ENCODE peak calls at places on chromosome 10, in five cellular contexts. J, M, T, C and H are unnamed samples.

GRCh38 chr10:45181483-45181882 is 133.9 kb downstream of the OR13A1 start:
- DNase-seq in J (no peak), M (peak; percentile 73), T (no peak), C (no peak), H (peak; percentile 13)

GRCh38 chr10:98488669-98489430 is 42.1 kb upstream of the HPS1 start:
- DNase-seq in J (no peak), M (no peak), T (peak; percentile 41), C (no peak), H (no peak)

GRCh38 chr10:71390921-71391690 is 5.6 kb upstream of the CDH23 start:
- DNase-seq in J (peak; percentile 12), M (no peak), T (no peak), C (peak; percentile 36), H (no peak)

GRCh38 chr10:132418520-132419416 is 21.8 kb downstream of the PWWP2B start:
- DNase-seq in J (peak; percentile 90), M (no peak), T (no peak), C (peak; percentile 96), H (no peak)

GRCh38 chr10:3119796-3120459 is 52.6 kb downstream of the PFKP start:
- DNase-seq in J (no peak), M (no peak), T (no peak), C (peak; percentile 70), H (no peak)

GRCh38 chr10:129766611-129767550 is 197.2 kb downstream of the EBF3 start:
- DNase-seq in J (peak; percentile 61), M (peak; percentile 53), T (no peak), C (peak; percentile 48), H (no peak)

GRCh38 chr10:51711519-51711891 is 12.1 kb upstream of the CSTF2T start:
- DNase-seq in J (no peak), M (no peak), T (no peak), C (no peak), H (no peak)

GRCh38 chr10:113386005-113386404 is 166.8 kb upstream of the HABP2 start:
- DNase-seq in J (no peak), M (no peak), T (peak; percentile 61), C (no peak), H (peak; percentile 42)

GRCh38 chr10:132408367-132408781 is 11.4 kb downstream of the PWWP2B start:
- DNase-seq in J (peak; percentile 85), M (no peak), T (peak; percentile 25), C (peak; percentile 78), H (no peak)

GRCh38 chr10:116743266-116744064 is 1.1 kb upstream of the HSPA12A start:
- DNase-seq in J (no peak), M (peak; percentile 43), T (no peak), C (no peak), H (no peak)
- H3K27ac ChIP-seq in J (peak overlapping the region; percentile 85), M (peak overlapping the region; percentile 97), T (no peak overlapping the region), C (no peak overlapping the region), H (no peak overlapping the region)

GRCh38 chr10:47361293-47361692 is 13.1 kb downstream of the RBP3 start:
- DNase-seq in J (no peak), M (no peak), T (no peak), C (peak; percentile 93), H (peak; percentile 20)
- TF ChIP-seq CTCF in J (peak; percentile 70), M (peak; percentile 43), T (peak; percentile 94), C (peak; percentile 99), H (peak; percentile 97)

GRCh38 chr10:123995082-123995460 is 98.3 kb downstream of the CHST15 start:
- DNase-seq in J (peak; percentile 59), M (no peak), T (no peak), C (no peak), H (peak; percentile 52)

GRCh38 chr10:123993534-123994416 is 99.6 kb downstream of the CHST15 start:
- DNase-seq in J (peak; percentile 51), M (no peak), T (no peak), C (no peak), H (no peak)

GRCh38 chr10:123996302-123996701 is 97.1 kb downstream of the CHST15 start:
- DNase-seq in J (peak; percentile 49), M (no peak), T (no peak), C (no peak), H (no peak)

GRCh38 chr10:123995461-123996131 is 97.8 kb downstream of the CHST15 start:
- DNase-seq in J (peak; percentile 75), M (peak; percentile 88), T (peak; percentile 91), C (peak; percentile 94), H (peak; percentile 88)

GRCh38 chr10:123994417-123995081 is 98.8 kb downstream of the CHST15 start:
- DNase-seq in J (peak; percentile 93), M (peak; percentile 93), T (peak; percentile 88), C (peak; percentile 98), H (peak; percentile 88)
- H3K27ac ChIP-seq in J (no peak overlapping the region), M (peak overlapping the region; percentile 71), T (peak overlapping the region; percentile 72), C (no peak overlapping the region), H (peak overlapping the region; percentile 68)

DNA sequence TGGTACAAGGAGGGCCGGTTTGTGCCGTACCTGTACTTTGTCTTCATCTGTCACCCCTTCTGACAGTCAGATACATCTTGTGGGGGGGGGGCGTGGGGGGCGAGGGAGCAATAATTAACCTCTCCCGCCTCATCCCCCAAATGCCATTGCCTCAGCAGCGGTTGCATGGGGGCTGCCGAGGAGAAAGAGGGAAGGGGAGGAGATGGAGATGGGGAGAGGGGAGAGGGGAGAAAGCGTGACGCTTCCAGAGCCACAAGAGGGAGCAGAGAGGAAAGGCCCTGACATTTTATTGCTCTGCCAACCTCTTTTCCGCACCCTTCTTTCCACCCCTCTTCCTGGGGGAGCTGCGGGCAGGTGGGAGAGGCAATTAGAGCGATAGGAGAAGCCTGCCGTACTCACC is 11.8 kb downstream of the KAZALD1 start:
- DNase-seq in J (no peak), M (no peak), T (no peak), C (peak; percentile 67), H (no peak)
- TF ChIP-seq CTCF in J (no peak), M (no peak), T (no peak), C (peak; percentile 39), H (peak; percentile 16)

DNA sequence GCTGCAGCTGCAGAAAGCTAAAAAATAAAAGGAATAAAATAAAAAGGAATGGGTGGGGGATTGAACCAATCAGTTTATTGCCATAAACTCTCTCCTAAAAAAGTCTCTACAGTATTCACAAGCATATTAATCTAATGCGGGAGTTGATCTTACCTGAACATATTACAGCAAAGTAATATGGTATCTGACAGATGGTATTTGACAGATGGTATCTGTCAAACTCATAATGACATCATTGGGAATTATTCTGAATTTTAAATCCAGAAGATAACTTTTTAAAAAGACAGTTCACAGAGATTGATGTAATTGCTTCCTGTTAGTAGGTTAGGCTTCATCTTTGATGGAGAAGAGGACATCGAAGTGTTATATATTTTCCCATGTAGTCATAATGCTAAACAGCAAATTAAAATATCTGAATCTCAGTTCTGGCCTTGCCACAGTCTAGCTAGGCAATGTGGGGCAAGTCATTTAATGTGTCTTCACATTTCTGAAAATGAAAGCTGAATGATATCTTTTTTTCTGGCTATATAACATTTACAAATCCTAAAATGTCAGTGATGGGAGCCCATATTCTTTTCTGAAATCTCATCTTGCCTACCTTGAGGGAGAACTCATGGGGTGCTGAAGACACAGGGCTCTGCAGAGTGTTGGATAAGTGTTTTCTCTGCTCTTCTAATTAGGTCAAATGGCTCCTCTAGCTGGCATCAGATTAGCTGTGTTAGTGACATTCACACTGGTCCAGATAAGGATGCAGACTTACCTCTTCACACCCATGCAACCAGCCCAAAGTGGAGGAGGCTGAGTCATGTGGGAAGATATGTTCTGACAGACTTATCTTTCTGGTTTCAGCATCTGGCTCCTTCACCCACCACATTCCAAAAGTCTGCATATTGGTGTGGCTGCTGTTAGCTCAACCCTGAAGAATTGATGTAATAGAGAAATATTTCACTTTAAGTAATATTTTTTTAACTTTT is 2.1 kb upstream of the LIPM start:
- DNase-seq in J (no peak), M (no peak), T (peak; percentile 57), C (no peak), H (peak; percentile 86)
- H3K27ac ChIP-seq in J (no peak overlapping the region), M (no peak overlapping the region), T (no peak overlapping the region), C (no peak overlapping the region), H (no peak overlapping the region)

GRCh38 chr10:29428486-29428885 is 139.6 kb downstream of the LYZL1 start:
- DNase-seq in J (no peak), M (no peak), T (no peak), C (no peak), H (no peak)

GRCh38 chr10:29427667-29428066 is 138.8 kb downstream of the LYZL1 start:
- DNase-seq in J (no peak), M (no peak), T (no peak), C (no peak), H (no peak)

GRCh38 chr10:29420744-29421143 is 131.9 kb downstream of the LYZL1 start:
- DNase-seq in J (no peak), M (no peak), T (no peak), C (no peak), H (no peak)

GRCh38 chr10:29426420-29426819 is 137.6 kb downstream of the LYZL1 start:
- DNase-seq in J (no peak), M (no peak), T (no peak), C (no peak), H (no peak)

GRCh38 chr10:29424017-29424416 is 135.1 kb downstream of the LYZL1 start:
- DNase-seq in J (no peak), M (no peak), T (no peak), C (no peak), H (no peak)
- TF ChIP-seq CTCF in J (no peak), M (no peak), T (no peak), C (no peak), H (no peak)

GRCh38 chr10:62724465-62724864 is 80.1 kb upstream of the ADO start:
- DNase-seq in J (peak; percentile 63), M (no peak), T (no peak), C (no peak), H (no peak)

GRCh38 chr10:62723375-62723774 is 81.1 kb upstream of the ADO start:
- DNase-seq in J (no peak), M (no peak), T (no peak), C (no peak), H (no peak)

GRCh38 chr10:62715383-62715782 is 89.1 kb upstream of the ADO start:
- DNase-seq in J (no peak), M (no peak), T (peak; percentile 24), C (no peak), H (no peak)

GRCh38 chr10:62719058-62719457 is 85.5 kb upstream of the ADO start:
- DNase-seq in J (no peak), M (no peak), T (no peak), C (no peak), H (no peak)

GRCh38 chr10:62718585-62718984 is 85.9 kb upstream of the ADO start:
- DNase-seq in J (no peak), M (no peak), T (no peak), C (no peak), H (no peak)
- H3K27ac ChIP-seq in J (no peak overlapping the region), M (no peak overlapping the region), T (no peak overlapping the region), C (no peak overlapping the region), H (no peak overlapping the region)

DNA sequence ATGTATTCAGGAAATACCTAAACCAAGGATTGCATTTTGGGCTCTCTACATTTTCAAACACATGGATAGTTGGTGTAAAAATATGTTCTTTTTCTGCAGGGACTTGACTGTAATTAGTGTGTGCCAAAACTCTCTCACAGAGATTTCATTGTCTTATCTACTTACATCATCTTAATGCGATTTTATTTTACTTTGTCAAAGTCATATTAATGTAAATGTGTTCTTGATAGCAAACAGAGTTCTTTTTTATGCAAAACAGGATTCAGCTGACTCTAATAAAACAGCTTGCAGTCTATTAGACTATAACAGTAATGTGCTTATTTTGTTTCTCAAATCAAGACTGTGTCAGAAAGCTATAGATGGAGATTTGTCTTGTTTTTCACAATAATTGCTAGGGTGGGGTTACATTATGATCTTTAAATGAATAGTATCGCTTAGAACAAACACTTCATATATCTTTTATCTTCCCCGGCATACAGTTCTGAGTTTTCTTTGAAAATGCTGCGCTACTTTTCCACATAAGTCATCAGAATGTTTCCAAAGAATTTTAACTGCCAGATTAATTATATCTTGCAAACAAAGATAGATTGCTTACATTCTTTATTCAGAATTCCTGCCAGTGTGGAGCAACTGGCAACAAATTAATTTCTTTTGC is 65.1 kb upstream of the ARID5B start:
- DNase-seq in J (no peak), M (no peak), T (no peak), C (no peak), H (no peak)
- TF ChIP-seq CTCF in J (no peak), M (no peak), T (no peak), C (no peak), H (no peak)